ENCODE peak calls at places on chromosome 3, in eight cellular contexts. One of them, this sample, is unnamed.

GRCh38 chr3:123143669-123144411 is 57.9 kb upstream of the SEC22A start:
- DNase-seq in activated T-helper 1 cell treated with anti-CD3 and anti-CD28 coated beads, Interleukin-12 subunit alpha, Interleukin-12 subunit beta, Interleukin-2, Interleukin-4 antibody, amounts not matched to agents 30 ng/mL and 10 ng/mL and 1 ng/mL, durations not matched to agents 14 hours and 24 hours and 36 hours: no peak
- DNase-seq in OCI-LY7: no peak
- DNase-seq in tibial artery: no peak
- DNase-seq in head of caudate nucleus: peak; percentile 79
- DNase-seq in cardiac muscle cell: no peak
- DNase-seq in stimulated activated CD8-positive, alpha-beta memory T cell treated with anti-CD3 and anti-CD28 coated beads, Interleukin-15, amount 100 ng/mL, for 1 hour: no peak
- DNase-seq in GM12865: no peak
- DNase-seq in this sample: no peak

GRCh38 chr3:165642761-165643432 is 194.3 kb downstream of the BCHE start:
- DNase-seq in activated T-helper 1 cell treated with anti-CD3 and anti-CD28 coated beads, Interleukin-12 subunit alpha, Interleukin-12 subunit beta, Interleukin-2, Interleukin-4 antibody, amounts not matched to agents 30 ng/mL and 10 ng/mL and 1 ng/mL, durations not matched to agents 14 hours and 24 hours and 36 hours: no peak
- DNase-seq in GM12865: no peak
- DNase-seq in OCI-LY7: no peak
- DNase-seq in stimulated activated CD8-positive, alpha-beta memory T cell treated with anti-CD3 and anti-CD28 coated beads, Interleukin-15, amount 100 ng/mL, for 1 hour: no peak
- DNase-seq in tibial artery: peak; percentile 45
- DNase-seq in cardiac muscle cell: peak; percentile 97
- DNase-seq in head of caudate nucleus: no peak
- DNase-seq in this sample: peak; percentile 29

GRCh38 chr3:72580910-72581309 is 267.3 kb downstream of the SHQ1 start:
- DNase-seq in activated T-helper 1 cell treated with anti-CD3 and anti-CD28 coated beads, Interleukin-12 subunit alpha, Interleukin-12 subunit beta, Interleukin-2, Interleukin-4 antibody, amounts not matched to agents 30 ng/mL and 10 ng/mL and 1 ng/mL, durations not matched to agents 14 hours and 24 hours and 36 hours: no peak
- DNase-seq in GM12865: no peak
- DNase-seq in OCI-LY7: no peak
- DNase-seq in tibial artery: no peak
- DNase-seq in cardiac muscle cell: no peak
- DNase-seq in stimulated activated CD8-positive, alpha-beta memory T cell treated with anti-CD3 and anti-CD28 coated beads, Interleukin-15, amount 100 ng/mL, for 1 hour: no peak
- DNase-seq in head of caudate nucleus: no peak
- DNase-seq in this sample: no peak

GRCh38 chr3:151315136-151315535 is 1.5 kb downstream of the GPR87 start:
- DNase-seq in head of caudate nucleus: no peak
- DNase-seq in OCI-LY7: no peak
- DNase-seq in cardiac muscle cell: peak; percentile 73
- DNase-seq in GM12865: no peak
- DNase-seq in tibial artery: no peak
- DNase-seq in stimulated activated CD8-positive, alpha-beta memory T cell treated with anti-CD3 and anti-CD28 coated beads, Interleukin-15, amount 100 ng/mL, for 1 hour: no peak
- DNase-seq in activated T-helper 1 cell treated with anti-CD3 and anti-CD28 coated beads, Interleukin-12 subunit alpha, Interleukin-12 subunit beta, Interleukin-2, Interleukin-4 antibody, amounts not matched to agents 30 ng/mL and 10 ng/mL and 1 ng/mL, durations not matched to agents 14 hours and 24 hours and 36 hours: no peak
- DNase-seq in this sample: no peak

GRCh38 chr3:94036909-94037507 is 8.6 kb upstream of the STX19 start:
- DNase-seq in activated T-helper 1 cell treated with anti-CD3 and anti-CD28 coated beads, Interleukin-12 subunit alpha, Interleukin-12 subunit beta, Interleukin-2, Interleukin-4 antibody, amounts not matched to agents 30 ng/mL and 10 ng/mL and 1 ng/mL, durations not matched to agents 14 hours and 24 hours and 36 hours: no peak
- DNase-seq in OCI-LY7: peak; percentile 25
- DNase-seq in head of caudate nucleus: no peak
- DNase-seq in GM12865: peak; percentile 26
- DNase-seq in tibial artery: no peak
- DNase-seq in stimulated activated CD8-positive, alpha-beta memory T cell treated with anti-CD3 and anti-CD28 coated beads, Interleukin-15, amount 100 ng/mL, for 1 hour: no peak
- DNase-seq in cardiac muscle cell: peak; percentile 51
- DNase-seq in this sample: peak; percentile 12

GRCh38 chr3:69032137-69032536 is 18.7 kb upstream of the EOGT start:
- DNase-seq in cardiac muscle cell: peak; percentile 42
- DNase-seq in activated T-helper 1 cell treated with anti-CD3 and anti-CD28 coated beads, Interleukin-12 subunit alpha, Interleukin-12 subunit beta, Interleukin-2, Interleukin-4 antibody, amounts not matched to agents 30 ng/mL and 10 ng/mL and 1 ng/mL, durations not matched to agents 14 hours and 24 hours and 36 hours: no peak
- DNase-seq in stimulated activated CD8-positive, alpha-beta memory T cell treated with anti-CD3 and anti-CD28 coated beads, Interleukin-15, amount 100 ng/mL, for 1 hour: no peak
- DNase-seq in tibial artery: no peak
- DNase-seq in GM12865: no peak
- DNase-seq in head of caudate nucleus: no peak
- DNase-seq in OCI-LY7: no peak
- DNase-seq in this sample: no peak

GRCh38 chr3:89654031-89654430 is 546.6 kb downstream of the EPHA3 start:
- DNase-seq in GM12865: no peak
- DNase-seq in OCI-LY7: no peak
- DNase-seq in tibial artery: no peak
- DNase-seq in head of caudate nucleus: no peak
- DNase-seq in stimulated activated CD8-positive, alpha-beta memory T cell treated with anti-CD3 and anti-CD28 coated beads, Interleukin-15, amount 100 ng/mL, for 1 hour: no peak
- DNase-seq in cardiac muscle cell: no peak
- DNase-seq in activated T-helper 1 cell treated with anti-CD3 and anti-CD28 coated beads, Interleukin-12 subunit alpha, Interleukin-12 subunit beta, Interleukin-2, Interleukin-4 antibody, amounts not matched to agents 30 ng/mL and 10 ng/mL and 1 ng/mL, durations not matched to agents 14 hours and 24 hours and 36 hours: no peak
- DNase-seq in this sample: no peak

GRCh38 chr3:10505050-10505790 is at the start of gene ATP2B2:
- DNase-seq in GM12865: no peak
- DNase-seq in stimulated activated CD8-positive, alpha-beta memory T cell treated with anti-CD3 and anti-CD28 coated beads, Interleukin-15, amount 100 ng/mL, for 1 hour: no peak
- DNase-seq in head of caudate nucleus: no peak
- DNase-seq in activated T-helper 1 cell treated with anti-CD3 and anti-CD28 coated beads, Interleukin-12 subunit alpha, Interleukin-12 subunit beta, Interleukin-2, Interleukin-4 antibody, amounts not matched to agents 30 ng/mL and 10 ng/mL and 1 ng/mL, durations not matched to agents 14 hours and 24 hours and 36 hours: no peak
- DNase-seq in cardiac muscle cell: no peak
- DNase-seq in OCI-LY7: peak; percentile 13
- DNase-seq in tibial artery: no peak
- DNase-seq in this sample: peak; percentile 43

GRCh38 chr3:127008236-127008635 is 25.3 kb downstream of the PLXNA1 start:
- DNase-seq in OCI-LY7: no peak
- DNase-seq in tibial artery: no peak
- DNase-seq in cardiac muscle cell: no peak
- DNase-seq in head of caudate nucleus: no peak
- DNase-seq in activated T-helper 1 cell treated with anti-CD3 and anti-CD28 coated beads, Interleukin-12 subunit alpha, Interleukin-12 subunit beta, Interleukin-2, Interleukin-4 antibody, amounts not matched to agents 30 ng/mL and 10 ng/mL and 1 ng/mL, durations not matched to agents 14 hours and 24 hours and 36 hours: no peak
- DNase-seq in GM12865: no peak
- DNase-seq in stimulated activated CD8-positive, alpha-beta memory T cell treated with anti-CD3 and anti-CD28 coated beads, Interleukin-15, amount 100 ng/mL, for 1 hour: no peak
- DNase-seq in this sample: no peak

GRCh38 chr3:46960801-46961200 is 15.7 kb downstream of the CCDC12 start:
- DNase-seq in GM12865: no peak
- DNase-seq in tibial artery: no peak
- DNase-seq in OCI-LY7: no peak
- DNase-seq in activated T-helper 1 cell treated with anti-CD3 and anti-CD28 coated beads, Interleukin-12 subunit alpha, Interleukin-12 subunit beta, Interleukin-2, Interleukin-4 antibody, amounts not matched to agents 30 ng/mL and 10 ng/mL and 1 ng/mL, durations not matched to agents 14 hours and 24 hours and 36 hours: no peak
- DNase-seq in stimulated activated CD8-positive, alpha-beta memory T cell treated with anti-CD3 and anti-CD28 coated beads, Interleukin-15, amount 100 ng/mL, for 1 hour: no peak
- DNase-seq in head of caudate nucleus: no peak
- DNase-seq in cardiac muscle cell: no peak
- DNase-seq in this sample: no peak

GRCh38 chr3:184636774-184637316 is 75.0 kb downstream of the MAGEF1 start:
- DNase-seq in GM12865: no peak
- DNase-seq in OCI-LY7: no peak
- DNase-seq in activated T-helper 1 cell treated with anti-CD3 and anti-CD28 coated beads, Interleukin-12 subunit alpha, Interleukin-12 subunit beta, Interleukin-2, Interleukin-4 antibody, amounts not matched to agents 30 ng/mL and 10 ng/mL and 1 ng/mL, durations not matched to agents 14 hours and 24 hours and 36 hours: peak; percentile 11
- DNase-seq in head of caudate nucleus: no peak
- DNase-seq in tibial artery: no peak
- DNase-seq in stimulated activated CD8-positive, alpha-beta memory T cell treated with anti-CD3 and anti-CD28 coated beads, Interleukin-15, amount 100 ng/mL, for 1 hour: no peak
- DNase-seq in cardiac muscle cell: peak; percentile 86
- DNase-seq in this sample: no peak

GRCh38 chr3:97810779-97811390 is 10.9 kb upstream of the CRYBG3 start:
- DNase-seq in OCI-LY7: no peak
- DNase-seq in tibial artery: no peak
- DNase-seq in cardiac muscle cell: peak; percentile 7
- DNase-seq in head of caudate nucleus: no peak
- DNase-seq in GM12865: no peak
- DNase-seq in stimulated activated CD8-positive, alpha-beta memory T cell treated with anti-CD3 and anti-CD28 coated beads, Interleukin-15, amount 100 ng/mL, for 1 hour: no peak
- DNase-seq in activated T-helper 1 cell treated with anti-CD3 and anti-CD28 coated beads, Interleukin-12 subunit alpha, Interleukin-12 subunit beta, Interleukin-2, Interleukin-4 antibody, amounts not matched to agents 30 ng/mL and 10 ng/mL and 1 ng/mL, durations not matched to agents 14 hours and 24 hours and 36 hours: no peak
- DNase-seq in this sample: no peak

GRCh38 chr3:24192004-24192403 is 246.9 kb downstream of the NR1D2 start:
- DNase-seq in tibial artery: no peak
- DNase-seq in head of caudate nucleus: no peak
- DNase-seq in stimulated activated CD8-positive, alpha-beta memory T cell treated with anti-CD3 and anti-CD28 coated beads, Interleukin-15, amount 100 ng/mL, for 1 hour: no peak
- DNase-seq in OCI-LY7: no peak
- DNase-seq in activated T-helper 1 cell treated with anti-CD3 and anti-CD28 coated beads, Interleukin-12 subunit alpha, Interleukin-12 subunit beta, Interleukin-2, Interleukin-4 antibody, amounts not matched to agents 30 ng/mL and 10 ng/mL and 1 ng/mL, durations not matched to agents 14 hours and 24 hours and 36 hours: no peak
- DNase-seq in GM12865: no peak
- DNase-seq in cardiac muscle cell: no peak
- DNase-seq in this sample: no peak

GRCh38 chr3:170765419-170766078 is 104.4 kb downstream of the RPL22L1 start:
- DNase-seq in cardiac muscle cell: no peak
- DNase-seq in GM12865: no peak
- DNase-seq in head of caudate nucleus: peak; percentile 23
- DNase-seq in tibial artery: no peak
- DNase-seq in activated T-helper 1 cell treated with anti-CD3 and anti-CD28 coated beads, Interleukin-12 subunit alpha, Interleukin-12 subunit beta, Interleukin-2, Interleukin-4 antibody, amounts not matched to agents 30 ng/mL and 10 ng/mL and 1 ng/mL, durations not matched to agents 14 hours and 24 hours and 36 hours: no peak
- DNase-seq in OCI-LY7: no peak
- DNase-seq in stimulated activated CD8-positive, alpha-beta memory T cell treated with anti-CD3 and anti-CD28 coated beads, Interleukin-15, amount 100 ng/mL, for 1 hour: no peak
- DNase-seq in this sample: peak; percentile 57

GRCh38 chr3:77931272-77932009 is 891.5 kb downstream of the ROBO2 start:
- DNase-seq in activated T-helper 1 cell treated with anti-CD3 and anti-CD28 coated beads, Interleukin-12 subunit alpha, Interleukin-12 subunit beta, Interleukin-2, Interleukin-4 antibody, amounts not matched to agents 30 ng/mL and 10 ng/mL and 1 ng/mL, durations not matched to agents 14 hours and 24 hours and 36 hours: no peak
- DNase-seq in cardiac muscle cell: peak; percentile 41
- DNase-seq in stimulated activated CD8-positive, alpha-beta memory T cell treated with anti-CD3 and anti-CD28 coated beads, Interleukin-15, amount 100 ng/mL, for 1 hour: no peak
- DNase-seq in OCI-LY7: no peak
- DNase-seq in head of caudate nucleus: no peak
- DNase-seq in tibial artery: no peak
- DNase-seq in GM12865: no peak
- DNase-seq in this sample: peak; percentile 24

GRCh38 chr3:25471081-25471768 is 43.2 kb downstream of the RARB start:
- DNase-seq in GM12865: no peak
- DNase-seq in activated T-helper 1 cell treated with anti-CD3 and anti-CD28 coated beads, Interleukin-12 subunit alpha, Interleukin-12 subunit beta, Interleukin-2, Interleukin-4 antibody, amounts not matched to agents 30 ng/mL and 10 ng/mL and 1 ng/mL, durations not matched to agents 14 hours and 24 hours and 36 hours: no peak
- DNase-seq in OCI-LY7: no peak
- DNase-seq in head of caudate nucleus: no peak
- DNase-seq in stimulated activated CD8-positive, alpha-beta memory T cell treated with anti-CD3 and anti-CD28 coated beads, Interleukin-15, amount 100 ng/mL, for 1 hour: no peak
- DNase-seq in tibial artery: no peak
- DNase-seq in cardiac muscle cell: peak; percentile 57
- DNase-seq in this sample: no peak

GRCh38 chr3:113261996-113262665 is 50.8 kb downstream of the BOC start:
- DNase-seq in tibial artery: peak; percentile 60
- DNase-seq in OCI-LY7: no peak
- DNase-seq in GM12865: no peak
- DNase-seq in cardiac muscle cell: peak; percentile 72
- DNase-seq in activated T-helper 1 cell treated with anti-CD3 and anti-CD28 coated beads, Interleukin-12 subunit alpha, Interleukin-12 subunit beta, Interleukin-2, Interleukin-4 antibody, amounts not matched to agents 30 ng/mL and 10 ng/mL and 1 ng/mL, durations not matched to agents 14 hours and 24 hours and 36 hours: no peak
- DNase-seq in head of caudate nucleus: no peak
- DNase-seq in stimulated activated CD8-positive, alpha-beta memory T cell treated with anti-CD3 and anti-CD28 coated beads, Interleukin-15, amount 100 ng/mL, for 1 hour: no peak
- DNase-seq in this sample: no peak

GRCh38 chr3:190504354-190505125 is 9.3 kb upstream of the IL1RAP start:
- DNase-seq in tibial artery: no peak
- DNase-seq in activated T-helper 1 cell treated with anti-CD3 and anti-CD28 coated beads, Interleukin-12 subunit alpha, Interleukin-12 subunit beta, Interleukin-2, Interleukin-4 antibody, amounts not matched to agents 30 ng/mL and 10 ng/mL and 1 ng/mL, durations not matched to agents 14 hours and 24 hours and 36 hours: no peak
- DNase-seq in stimulated activated CD8-positive, alpha-beta memory T cell treated with anti-CD3 and anti-CD28 coated beads, Interleukin-15, amount 100 ng/mL, for 1 hour: no peak
- DNase-seq in GM12865: no peak
- DNase-seq in cardiac muscle cell: no peak
- DNase-seq in head of caudate nucleus: no peak
- DNase-seq in OCI-LY7: peak; percentile 5
- DNase-seq in this sample: peak; percentile 71

GRCh38 chr3:104349836-104350235 is 1016.9 kb upstream of the ALCAM start:
- DNase-seq in OCI-LY7: no peak
- DNase-seq in cardiac muscle cell: no peak
- DNase-seq in activated T-helper 1 cell treated with anti-CD3 and anti-CD28 coated beads, Interleukin-12 subunit alpha, Interleukin-12 subunit beta, Interleukin-2, Interleukin-4 antibody, amounts not matched to agents 30 ng/mL and 10 ng/mL and 1 ng/mL, durations not matched to agents 14 hours and 24 hours and 36 hours: no peak
- DNase-seq in tibial artery: no peak
- DNase-seq in stimulated activated CD8-positive, alpha-beta memory T cell treated with anti-CD3 and anti-CD28 coated beads, Interleukin-15, amount 100 ng/mL, for 1 hour: no peak
- DNase-seq in head of caudate nucleus: no peak
- DNase-seq in GM12865: no peak
- DNase-seq in this sample: no peak

GRCh38 chr3:177672252-177672911 is 475.1 kb upstream of the TBL1XR1 start:
- DNase-seq in head of caudate nucleus: no peak
- DNase-seq in stimulated activated CD8-positive, alpha-beta memory T cell treated with anti-CD3 and anti-CD28 coated beads, Interleukin-15, amount 100 ng/mL, for 1 hour: no peak
- DNase-seq in activated T-helper 1 cell treated with anti-CD3 and anti-CD28 coated beads, Interleukin-12 subunit alpha, Interleukin-12 subunit beta, Interleukin-2, Interleukin-4 antibody, amounts not matched to agents 30 ng/mL and 10 ng/mL and 1 ng/mL, durations not matched to agents 14 hours and 24 hours and 36 hours: no peak
- DNase-seq in tibial artery: no peak
- DNase-seq in cardiac muscle cell: no peak
- DNase-seq in OCI-LY7: no peak
- DNase-seq in GM12865: no peak
- DNase-seq in this sample: no peak

GRCh38 chr3:187027531-187027936 is 97.2 kb downstream of the ST6GAL1 start:
- DNase-seq in head of caudate nucleus: no peak
- DNase-seq in GM12865: peak; percentile 84
- DNase-seq in tibial artery: no peak
- DNase-seq in stimulated activated CD8-positive, alpha-beta memory T cell treated with anti-CD3 and anti-CD28 coated beads, Interleukin-15, amount 100 ng/mL, for 1 hour: peak; percentile 41
- DNase-seq in cardiac muscle cell: no peak
- DNase-seq in activated T-helper 1 cell treated with anti-CD3 and anti-CD28 coated beads, Interleukin-12 subunit alpha, Interleukin-12 subunit beta, Interleukin-2, Interleukin-4 antibody, amounts not matched to agents 30 ng/mL and 10 ng/mL and 1 ng/mL, durations not matched to agents 14 hours and 24 hours and 36 hours: peak; percentile 63
- DNase-seq in OCI-LY7: peak; percentile 57
- DNase-seq in this sample: no peak

GRCh38 chr3:187667526-187667925 is 2.7 kb downstream of the SST start:
- DNase-seq in cardiac muscle cell: no peak
- DNase-seq in activated T-helper 1 cell treated with anti-CD3 and anti-CD28 coated beads, Interleukin-12 subunit alpha, Interleukin-12 subunit beta, Interleukin-2, Interleukin-4 antibody, amounts not matched to agents 30 ng/mL and 10 ng/mL and 1 ng/mL, durations not matched to agents 14 hours and 24 hours and 36 hours: no peak
- DNase-seq in tibial artery: no peak
- DNase-seq in GM12865: no peak
- DNase-seq in head of caudate nucleus: no peak
- DNase-seq in stimulated activated CD8-positive, alpha-beta memory T cell treated with anti-CD3 and anti-CD28 coated beads, Interleukin-15, amount 100 ng/mL, for 1 hour: no peak
- DNase-seq in OCI-LY7: no peak
- DNase-seq in this sample: no peak

GRCh38 chr3:13288732-13289718 is 131.1 kb downstream of the NUP210 start:
- DNase-seq in cardiac muscle cell: no peak
- DNase-seq in activated T-helper 1 cell treated with anti-CD3 and anti-CD28 coated beads, Interleukin-12 subunit alpha, Interleukin-12 subunit beta, Interleukin-2, Interleukin-4 antibody, amounts not matched to agents 30 ng/mL and 10 ng/mL and 1 ng/mL, durations not matched to agents 14 hours and 24 hours and 36 hours: no peak
- DNase-seq in stimulated activated CD8-positive, alpha-beta memory T cell treated with anti-CD3 and anti-CD28 coated beads, Interleukin-15, amount 100 ng/mL, for 1 hour: no peak
- DNase-seq in tibial artery: no peak
- DNase-seq in GM12865: no peak
- DNase-seq in head of caudate nucleus: no peak
- DNase-seq in OCI-LY7: no peak
- DNase-seq in this sample: no peak

GRCh38 chr3:71649757-71650156 is 66.2 kb upstream of the FOXP1 start:
- DNase-seq in stimulated activated CD8-positive, alpha-beta memory T cell treated with anti-CD3 and anti-CD28 coated beads, Interleukin-15, amount 100 ng/mL, for 1 hour: no peak
- DNase-seq in activated T-helper 1 cell treated with anti-CD3 and anti-CD28 coated beads, Interleukin-12 subunit alpha, Interleukin-12 subunit beta, Interleukin-2, Interleukin-4 antibody, amounts not matched to agents 30 ng/mL and 10 ng/mL and 1 ng/mL, durations not matched to agents 14 hours and 24 hours and 36 hours: no peak
- DNase-seq in head of caudate nucleus: no peak
- DNase-seq in cardiac muscle cell: no peak
- DNase-seq in tibial artery: no peak
- DNase-seq in GM12865: no peak
- DNase-seq in OCI-LY7: no peak
- DNase-seq in this sample: no peak

GRCh38 chr3:119184808-119185690 is 11.7 kb downstream of the UPK1B start:
- DNase-seq in GM12865: no peak
- DNase-seq in head of caudate nucleus: no peak
- DNase-seq in tibial artery: no peak
- DNase-seq in cardiac muscle cell: peak; percentile 65
- DNase-seq in stimulated activated CD8-positive, alpha-beta memory T cell treated with anti-CD3 and anti-CD28 coated beads, Interleukin-15, amount 100 ng/mL, for 1 hour: no peak
- DNase-seq in activated T-helper 1 cell treated with anti-CD3 and anti-CD28 coated beads, Interleukin-12 subunit alpha, Interleukin-12 subunit beta, Interleukin-2, Interleukin-4 antibody, amounts not matched to agents 30 ng/mL and 10 ng/mL and 1 ng/mL, durations not matched to agents 14 hours and 24 hours and 36 hours: no peak
- DNase-seq in OCI-LY7: no peak
- DNase-seq in this sample: no peak

GRCh38 chr3:174342941-174343431 is 516.1 kb upstream of the NAALADL2 start:
- DNase-seq in stimulated activated CD8-positive, alpha-beta memory T cell treated with anti-CD3 and anti-CD28 coated beads, Interleukin-15, amount 100 ng/mL, for 1 hour: no peak
- DNase-seq in tibial artery: no peak
- DNase-seq in head of caudate nucleus: no peak
- DNase-seq in activated T-helper 1 cell treated with anti-CD3 and anti-CD28 coated beads, Interleukin-12 subunit alpha, Interleukin-12 subunit beta, Interleukin-2, Interleukin-4 antibody, amounts not matched to agents 30 ng/mL and 10 ng/mL and 1 ng/mL, durations not matched to agents 14 hours and 24 hours and 36 hours: no peak
- DNase-seq in GM12865: no peak
- DNase-seq in cardiac muscle cell: peak; percentile 19
- DNase-seq in OCI-LY7: no peak
- DNase-seq in this sample: no peak

GRCh38 chr3:152222327-152222726 is 46.4 kb upstream of the MBNL1 start:
- DNase-seq in tibial artery: no peak
- DNase-seq in head of caudate nucleus: no peak
- DNase-seq in cardiac muscle cell: peak; percentile 70
- DNase-seq in GM12865: peak; percentile 18
- DNase-seq in OCI-LY7: no peak
- DNase-seq in activated T-helper 1 cell treated with anti-CD3 and anti-CD28 coated beads, Interleukin-12 subunit alpha, Interleukin-12 subunit beta, Interleukin-2, Interleukin-4 antibody, amounts not matched to agents 30 ng/mL and 10 ng/mL and 1 ng/mL, durations not matched to agents 14 hours and 24 hours and 36 hours: no peak
- DNase-seq in stimulated activated CD8-positive, alpha-beta memory T cell treated with anti-CD3 and anti-CD28 coated beads, Interleukin-15, amount 100 ng/mL, for 1 hour: no peak
- DNase-seq in this sample: no peak

GRCh38 chr3:46461971-46462910 is 2.5 kb downstream of the LTF start:
- DNase-seq in stimulated activated CD8-positive, alpha-beta memory T cell treated with anti-CD3 and anti-CD28 coated beads, Interleukin-15, amount 100 ng/mL, for 1 hour: no peak
- DNase-seq in OCI-LY7: no peak
- DNase-seq in activated T-helper 1 cell treated with anti-CD3 and anti-CD28 coated beads, Interleukin-12 subunit alpha, Interleukin-12 subunit beta, Interleukin-2, Interleukin-4 antibody, amounts not matched to agents 30 ng/mL and 10 ng/mL and 1 ng/mL, durations not matched to agents 14 hours and 24 hours and 36 hours: no peak
- DNase-seq in GM12865: no peak
- DNase-seq in cardiac muscle cell: peak; percentile 18
- DNase-seq in head of caudate nucleus: no peak
- DNase-seq in tibial artery: no peak
- DNase-seq in this sample: no peak

GRCh38 chr3:22106213-22106867 is 355.3 kb upstream of the ZNF385D start:
- DNase-seq in stimulated activated CD8-positive, alpha-beta memory T cell treated with anti-CD3 and anti-CD28 coated beads, Interleukin-15, amount 100 ng/mL, for 1 hour: no peak
- DNase-seq in GM12865: no peak
- DNase-seq in activated T-helper 1 cell treated with anti-CD3 and anti-CD28 coated beads, Interleukin-12 subunit alpha, Interleukin-12 subunit beta, Interleukin-2, Interleukin-4 antibody, amounts not matched to agents 30 ng/mL and 10 ng/mL and 1 ng/mL, durations not matched to agents 14 hours and 24 hours and 36 hours: no peak
- DNase-seq in OCI-LY7: no peak
- DNase-seq in head of caudate nucleus: no peak
- DNase-seq in tibial artery: no peak
- DNase-seq in cardiac muscle cell: no peak
- DNase-seq in this sample: no peak

GRCh38 chr3:115388166-115388565 is 235.1 kb upstream of the GAP43 start:
- DNase-seq in tibial artery: no peak
- DNase-seq in activated T-helper 1 cell treated with anti-CD3 and anti-CD28 coated beads, Interleukin-12 subunit alpha, Interleukin-12 subunit beta, Interleukin-2, Interleukin-4 antibody, amounts not matched to agents 30 ng/mL and 10 ng/mL and 1 ng/mL, durations not matched to agents 14 hours and 24 hours and 36 hours: no peak
- DNase-seq in cardiac muscle cell: peak; percentile 54
- DNase-seq in stimulated activated CD8-positive, alpha-beta memory T cell treated with anti-CD3 and anti-CD28 coated beads, Interleukin-15, amount 100 ng/mL, for 1 hour: no peak
- DNase-seq in OCI-LY7: no peak
- DNase-seq in GM12865: no peak
- DNase-seq in head of caudate nucleus: no peak
- DNase-seq in this sample: no peak

GRCh38 chr3:108153451-108153981 is 62.7 kb upstream of the CD47 start:
- DNase-seq in head of caudate nucleus: peak; percentile 10
- DNase-seq in OCI-LY7: peak; percentile 50
- DNase-seq in GM12865: peak; percentile 79
- DNase-seq in stimulated activated CD8-positive, alpha-beta memory T cell treated with anti-CD3 and anti-CD28 coated beads, Interleukin-15, amount 100 ng/mL, for 1 hour: peak; percentile 15
- DNase-seq in activated T-helper 1 cell treated with anti-CD3 and anti-CD28 coated beads, Interleukin-12 subunit alpha, Interleukin-12 subunit beta, Interleukin-2, Interleukin-4 antibody, amounts not matched to agents 30 ng/mL and 10 ng/mL and 1 ng/mL, durations not matched to agents 14 hours and 24 hours and 36 hours: peak; percentile 35
- DNase-seq in cardiac muscle cell: peak; percentile 81
- DNase-seq in tibial artery: no peak
- DNase-seq in this sample: no peak

GRCh38 chr3:46334911-46335478 is 18.9 kb upstream of the CCR2 start:
- DNase-seq in GM12865: no peak
- DNase-seq in head of caudate nucleus: no peak
- DNase-seq in tibial artery: no peak
- DNase-seq in OCI-LY7: no peak
- DNase-seq in activated T-helper 1 cell treated with anti-CD3 and anti-CD28 coated beads, Interleukin-12 subunit alpha, Interleukin-12 subunit beta, Interleukin-2, Interleukin-4 antibody, amounts not matched to agents 30 ng/mL and 10 ng/mL and 1 ng/mL, durations not matched to agents 14 hours and 24 hours and 36 hours: no peak
- DNase-seq in stimulated activated CD8-positive, alpha-beta memory T cell treated with anti-CD3 and anti-CD28 coated beads, Interleukin-15, amount 100 ng/mL, for 1 hour: no peak
- DNase-seq in cardiac muscle cell: peak; percentile 65
- DNase-seq in this sample: no peak

GRCh38 chr3:155807823-155808222 is 1.7 kb upstream of the C3orf33 start:
- DNase-seq in stimulated activated CD8-positive, alpha-beta memory T cell treated with anti-CD3 and anti-CD28 coated beads, Interleukin-15, amount 100 ng/mL, for 1 hour: no peak
- DNase-seq in GM12865: no peak
- DNase-seq in activated T-helper 1 cell treated with anti-CD3 and anti-CD28 coated beads, Interleukin-12 subunit alpha, Interleukin-12 subunit beta, Interleukin-2, Interleukin-4 antibody, amounts not matched to agents 30 ng/mL and 10 ng/mL and 1 ng/mL, durations not matched to agents 14 hours and 24 hours and 36 hours: no peak
- DNase-seq in cardiac muscle cell: no peak
- DNase-seq in OCI-LY7: no peak
- DNase-seq in head of caudate nucleus: no peak
- DNase-seq in tibial artery: no peak
- DNase-seq in this sample: no peak

GRCh38 chr3:86968224-86968932 is 22.6 kb downstream of the VGLL3 start:
- DNase-seq in cardiac muscle cell: no peak
- DNase-seq in tibial artery: no peak
- DNase-seq in activated T-helper 1 cell treated with anti-CD3 and anti-CD28 coated beads, Interleukin-12 subunit alpha, Interleukin-12 subunit beta, Interleukin-2, Interleukin-4 antibody, amounts not matched to agents 30 ng/mL and 10 ng/mL and 1 ng/mL, durations not matched to agents 14 hours and 24 hours and 36 hours: no peak
- DNase-seq in OCI-LY7: no peak
- DNase-seq in GM12865: no peak
- DNase-seq in head of caudate nucleus: no peak
- DNase-seq in stimulated activated CD8-positive, alpha-beta memory T cell treated with anti-CD3 and anti-CD28 coated beads, Interleukin-15, amount 100 ng/mL, for 1 hour: no peak
- DNase-seq in this sample: no peak

This sample was measured in Ammon's horn.